ENCODE peak calls at places on chromosomes 4 and X, in eight cellular contexts. J is H7; H is naive thymus-derived CD4-positive, alpha-beta T cell; W is fibroblast of lung; R is suprapubic skin; X is right cardiac atrium; Z is WERI-Rb-1; V is tibial nerve. B is an unnamed sample.

GRCh38 chr4:7197910-7198309 is 5.6 kb downstream of the SORCS2 start:
- DNase-seq in J (peak; percentile 38), H (no peak), W (no peak), R (peak; percentile 70), X (no peak), Z (peak; percentile 82), V (no peak), B (no peak)

GRCh38 chrX:134171661-134172587 is 65.1 kb upstream of the CCDC160 start:
- DNase-seq in J (peak; percentile 64), H (peak; percentile 25), W (no peak), R (no peak), X (peak; percentile 31), Z (no peak), V (peak; percentile 28), B (peak; percentile 18)

GRCh38 chr4:189046642-189047041 is 894.0 kb upstream of the FRG1 start:
- DNase-seq in J (peak; percentile 42), H (no peak), W (peak; percentile 20), R (no peak), X (no peak), Z (no peak), V (no peak), B (peak; percentile 28)

GRCh38 chr4:5710962-5711478 is at the start of gene EVC:
- DNase-seq in J (peak; percentile 92), H (no peak), W (peak; percentile 81), R (peak; percentile 89), X (peak; percentile 87), Z (peak; percentile 95), V (peak; percentile 67), B (peak; percentile 79)

GRCh38 chrX:71143508-71143907 is 1.1 kb upstream of the NLGN3 start:
- DNase-seq in J (no peak), H (no peak), W (peak; percentile 23), R (no peak), X (peak; percentile 56), Z (no peak), V (peak; percentile 73), B (peak; percentile 4)

GRCh38 chr4:169064281-169064680 is 54.2 kb upstream of the CBR4 start:
- DNase-seq in J (no peak), H (no peak), W (no peak), R (no peak), X (no peak), Z (no peak), V (no peak), B (peak; percentile 85)

GRCh38 chrX:154307207-154307606 is 11.6 kb downstream of the TKTL1 start:
- DNase-seq in J (no peak), H (no peak), W (no peak), R (no peak), X (no peak), Z (no peak), V (no peak), B (no peak)

GRCh38 chrX:54042609-54043010 is 1.7 kb downstream of the PHF8 start:
- DNase-seq in J (peak; percentile 74), H (peak; percentile 37), W (peak; percentile 64), R (no peak), X (peak; percentile 56), Z (peak; percentile 34), V (peak; percentile 18), B (peak; percentile 55)

GRCh38 chrX:9897761-9898161 is 69.4 kb upstream of the CLDN34 start:
- DNase-seq in J (no peak), H (no peak), W (peak; percentile 97), R (no peak), X (no peak), Z (no peak), V (peak; percentile 9), B (peak; percentile 68)

GRCh38 chrX:1521459-1521956 is 15.5 kb downstream of the P2RY8 start:
- DNase-seq in J (peak; percentile 43), H (peak; percentile 71), W (no peak), R (no peak), X (no peak), Z (no peak), V (no peak), B (no peak)

GRCh38 chr4:91319869-91320268 is 983.9 kb upstream of the GRID2 start:
- DNase-seq in J (no peak), H (no peak), W (no peak), R (no peak), X (no peak), Z (no peak), V (no peak), B (no peak)

GRCh38 chr4:110475881-110476818 is at the start of gene ENPEP:
- DNase-seq in J (peak; percentile 16), H (no peak), W (peak; percentile 7), R (no peak), X (peak; percentile 49), Z (no peak), V (peak; percentile 15), B (no peak)

GRCh38 chrX:13658602-13659001 is 5.7 kb downstream of the TCEANC start:
- DNase-seq in J (peak; percentile 53), H (peak; percentile 38), W (peak; percentile 41), R (no peak), X (no peak), Z (no peak), V (peak; percentile 49), B (no peak)

GRCh38 chr4:30511751-30512150 is 208.4 kb upstream of the PCDH7 start:
- DNase-seq in J (peak; percentile 1), H (no peak), W (no peak), R (no peak), X (no peak), Z (no peak), V (no peak), B (no peak)

GRCh38 chr4:1532549-1533395 is 126.5 kb upstream of the NKX1-1 start:
- DNase-seq in J (no peak), H (no peak), W (no peak), R (no peak), X (peak; percentile 7), Z (no peak), V (no peak), B (no peak)

GRCh38 chrX:15336023-15336413 is 695 bp upstream of the PIGA start:
- DNase-seq in J (peak; percentile 36), H (peak; percentile 82), W (peak; percentile 69), R (no peak), X (no peak), Z (no peak), V (peak; percentile 7), B (peak; percentile 14)

GRCh38 chrX:154419688-154420401 is 8.5 kb downstream of the TAFAZZIN start:
- DNase-seq in J (no peak), H (no peak), W (no peak), R (no peak), X (peak; percentile 41), Z (no peak), V (no peak), B (no peak)

GRCh38 chrX:70970482-70970999 is 39.6 kb upstream of the SLC7A3 start:
- DNase-seq in J (no peak), H (no peak), W (peak; percentile 4), R (no peak), X (no peak), Z (no peak), V (no peak), B (no peak)

GRCh38 chr4:99404595-99405287 is 30.4 kb downstream of the ADH7 start:
- DNase-seq in J (no peak), H (no peak), W (peak; percentile 96), R (no peak), X (no peak), Z (no peak), V (no peak), B (peak; percentile 65)

GRCh38 chr4:163107754-163108153 is 58.9 kb downstream of the NAF1 start:
- DNase-seq in J (no peak), H (no peak), W (peak; percentile 10), R (no peak), X (no peak), Z (no peak), V (no peak), B (no peak)

GRCh38 chrX:19377799-19378198 is 34.1 kb downstream of the PDHA1 start:
- DNase-seq in J (no peak), H (no peak), W (no peak), R (no peak), X (no peak), Z (no peak), V (no peak), B (no peak)

GRCh38 chr4:15164571-15164970 is 162.3 kb downstream of the CPEB2 start:
- DNase-seq in J (no peak), H (no peak), W (no peak), R (no peak), X (no peak), Z (no peak), V (no peak), B (no peak)

GRCh38 chrX:72123471-72124185 is 8.1 kb downstream of the RTL5 start:
- DNase-seq in J (peak; percentile 67), H (no peak), W (peak; percentile 47), R (no peak), X (peak; percentile 71), Z (peak; percentile 78), V (peak; percentile 20), B (no peak)

GRCh38 chr4:124708517-124709300 is 3.8 kb downstream of the ANKRD50 start:
- DNase-seq in J (no peak), H (no peak), W (peak; percentile 70), R (no peak), X (no peak), Z (no peak), V (no peak), B (no peak)
- H3K4me3 ChIP-seq in J (no peak overlapping the region), H (no peak overlapping the region), W (peak overlapping the region; percentile 78), R (peak overlapping the region; percentile 89), X (no peak overlapping the region), Z (no peak overlapping the region), V (peak overlapping the region; percentile 24), B (peak overlapping the region; percentile 61)

DNA sequence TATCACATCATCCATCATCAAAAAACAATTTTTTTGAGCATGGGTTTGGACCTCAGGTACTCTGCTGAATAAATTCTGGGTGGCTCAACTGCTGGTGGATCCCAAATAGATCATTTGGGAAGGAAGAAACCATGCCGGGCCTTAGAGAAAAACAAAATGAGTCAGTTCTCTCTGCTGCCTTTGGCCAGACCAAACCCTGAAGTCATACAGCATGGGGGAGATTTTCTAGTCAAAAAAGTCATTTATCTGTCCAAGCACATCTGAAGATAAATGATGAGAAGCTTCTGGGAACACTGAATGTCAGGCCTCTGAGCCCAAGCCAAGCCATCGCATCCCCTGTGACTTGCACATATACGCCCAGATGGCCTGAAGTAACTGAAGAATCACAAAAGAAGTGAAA is 261.4 kb downstream of the DHX15 start:
- DNase-seq in J (no peak), H (no peak), W (peak; percentile 64), R (no peak), X (no peak), Z (no peak), V (no peak), B (no peak)
- H3K4me3 ChIP-seq in J (no peak overlapping the region), H (no peak overlapping the region), W (no peak overlapping the region), R (no peak overlapping the region), X (no peak overlapping the region), Z (no peak overlapping the region), V (no peak overlapping the region), B (no peak overlapping the region)

DNA sequence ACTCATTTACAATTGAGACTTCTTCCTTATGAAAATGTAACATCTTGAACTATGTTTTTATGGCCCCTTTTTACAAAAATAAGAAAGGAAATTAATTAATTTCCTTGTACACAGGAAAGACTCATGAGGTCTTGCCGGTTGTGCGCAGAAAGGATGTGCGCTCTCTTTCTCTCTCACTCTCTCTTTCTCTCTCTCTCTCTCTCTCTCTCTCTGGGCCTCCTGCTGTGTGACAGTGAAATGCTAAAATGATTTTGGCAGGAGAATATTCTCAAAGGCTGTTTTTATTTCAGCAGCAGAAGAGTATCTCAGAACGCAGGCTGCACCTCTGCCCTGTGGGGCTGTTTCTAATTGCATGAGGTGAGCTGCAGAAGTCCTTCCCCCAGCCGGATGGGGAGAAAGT is 349.0 kb downstream of the MID1IP1 start:
- DNase-seq in J (no peak), H (no peak), W (no peak), R (no peak), X (no peak), Z (peak; percentile 17), V (no peak), B (no peak)
- H3K4me3 ChIP-seq in J (no peak overlapping the region), H (no peak overlapping the region), W (no peak overlapping the region), R (no peak overlapping the region), X (no peak overlapping the region), Z (no peak overlapping the region), V (no peak overlapping the region), B (no peak overlapping the region)

GRCh38 chr4:148053298-148054003 is 321.6 kb downstream of the ARHGAP10 start:
- DNase-seq in J (no peak), H (no peak), W (no peak), R (no peak), X (peak; percentile 49), Z (no peak), V (no peak), B (no peak)
- H3K4me3 ChIP-seq in J (no peak overlapping the region), H (peak overlapping the region; percentile 20), W (no peak overlapping the region), R (no peak overlapping the region), X (no peak overlapping the region), Z (no peak overlapping the region), V (no peak overlapping the region), B (no peak overlapping the region)